ENCODE peak calls at places on chromosome 6, in four cellular contexts. One of them, this sample, is unnamed.

GRCh38 chr6:96792791-96793190 is 44.5 kb downstream of the GPR63 start:
- DNase-seq in stimulated activated CD4-positive, alpha-beta T cell treated with anti-CD3 and anti-CD28 coated beads, Interleukin-2, amount 100 ng/mL, for 48 hours: no peak
- DNase-seq in activated T-helper 1 cell treated with anti-CD3 and anti-CD28 coated beads, Interleukin-2, amount 50 U/mL, for 16 hours: no peak
- DNase-seq in EL: no peak
- DNase-seq in this sample: no peak

GRCh38 chr6:141203902-141204575 is 928.7 kb upstream of the GJE1 start:
- DNase-seq in stimulated activated CD4-positive, alpha-beta T cell treated with anti-CD3 and anti-CD28 coated beads, Interleukin-2, amount 100 ng/mL, for 48 hours: no peak
- DNase-seq in activated T-helper 1 cell treated with anti-CD3 and anti-CD28 coated beads, Interleukin-2, amount 50 U/mL, for 16 hours: no peak
- DNase-seq in EL: peak
- DNase-seq in this sample: no peak

GRCh38 chr6:93779086-93779858 is 359.9 kb upstream of the EPHA7 start:
- DNase-seq in stimulated activated CD4-positive, alpha-beta T cell treated with anti-CD3 and anti-CD28 coated beads, Interleukin-2, amount 100 ng/mL, for 48 hours: no peak
- DNase-seq in activated T-helper 1 cell treated with anti-CD3 and anti-CD28 coated beads, Interleukin-2, amount 50 U/mL, for 16 hours: no peak
- DNase-seq in EL: no peak
- DNase-seq in this sample: no peak

GRCh38 chr6:170449231-170449630 is 103.9 kb downstream of the PSMB1 start:
- DNase-seq in stimulated activated CD4-positive, alpha-beta T cell treated with anti-CD3 and anti-CD28 coated beads, Interleukin-2, amount 100 ng/mL, for 48 hours: no peak
- DNase-seq in activated T-helper 1 cell treated with anti-CD3 and anti-CD28 coated beads, Interleukin-2, amount 50 U/mL, for 16 hours: no peak
- DNase-seq in EL: peak
- DNase-seq in this sample: no peak

GRCh38 chr6:9699890-9700289 is 715.0 kb downstream of the TFAP2A start:
- DNase-seq in stimulated activated CD4-positive, alpha-beta T cell treated with anti-CD3 and anti-CD28 coated beads, Interleukin-2, amount 100 ng/mL, for 48 hours: no peak
- DNase-seq in activated T-helper 1 cell treated with anti-CD3 and anti-CD28 coated beads, Interleukin-2, amount 50 U/mL, for 16 hours: no peak
- DNase-seq in EL: no peak
- DNase-seq in this sample: no peak

GRCh38 chr6:119331676-119332286 is 17.8 kb downstream of the MAN1A1 start:
- DNase-seq in stimulated activated CD4-positive, alpha-beta T cell treated with anti-CD3 and anti-CD28 coated beads, Interleukin-2, amount 100 ng/mL, for 48 hours: no peak
- DNase-seq in activated T-helper 1 cell treated with anti-CD3 and anti-CD28 coated beads, Interleukin-2, amount 50 U/mL, for 16 hours: no peak
- DNase-seq in EL: no peak
- DNase-seq in this sample: no peak

GRCh38 chr6:70371454-70372105 is 41.7 kb upstream of the FAM135A start:
- DNase-seq in stimulated activated CD4-positive, alpha-beta T cell treated with anti-CD3 and anti-CD28 coated beads, Interleukin-2, amount 100 ng/mL, for 48 hours: no peak
- DNase-seq in activated T-helper 1 cell treated with anti-CD3 and anti-CD28 coated beads, Interleukin-2, amount 50 U/mL, for 16 hours: no peak
- DNase-seq in EL: peak
- DNase-seq in this sample: no peak

GRCh38 chr6:95364016-95364604 is 213.2 kb upstream of the MANEA start:
- DNase-seq in stimulated activated CD4-positive, alpha-beta T cell treated with anti-CD3 and anti-CD28 coated beads, Interleukin-2, amount 100 ng/mL, for 48 hours: no peak
- DNase-seq in activated T-helper 1 cell treated with anti-CD3 and anti-CD28 coated beads, Interleukin-2, amount 50 U/mL, for 16 hours: no peak
- DNase-seq in EL: peak
- DNase-seq in this sample: peak

GRCh38 chr6:86856937-86857563 is 80.3 kb upstream of the HTR1E start:
- DNase-seq in stimulated activated CD4-positive, alpha-beta T cell treated with anti-CD3 and anti-CD28 coated beads, Interleukin-2, amount 100 ng/mL, for 48 hours: peak
- DNase-seq in activated T-helper 1 cell treated with anti-CD3 and anti-CD28 coated beads, Interleukin-2, amount 50 U/mL, for 16 hours: no peak
- DNase-seq in EL: peak
- DNase-seq in this sample: no peak

GRCh38 chr6:71967436-71967835 is 81.1 kb downstream of the RIMS1 start:
- DNase-seq in stimulated activated CD4-positive, alpha-beta T cell treated with anti-CD3 and anti-CD28 coated beads, Interleukin-2, amount 100 ng/mL, for 48 hours: no peak
- DNase-seq in activated T-helper 1 cell treated with anti-CD3 and anti-CD28 coated beads, Interleukin-2, amount 50 U/mL, for 16 hours: no peak
- DNase-seq in EL: peak
- DNase-seq in this sample: peak

This sample was measured in GM18507.